ENCODE peak calls at places on chromosomes 4 and X, in ten cellular contexts. A is adrenal gland, M is tibial artery, D is heart left ventricle, Z is fibroblast of mammary gland, G is fibroblast of pulmonary artery, S is transverse colon, B is fibroblast of lung, R is upper lobe of right lung, O is ascending aorta. H is an unnamed sample.

GRCh38 chr4:139582044-139582443 is 26.0 kb upstream of the SETD7 start:
- DNase-seq in D (no peak), S (no peak), Z (peak; percentile 39), R (no peak), O (no peak), A (peak; percentile 39), G (no peak), M (no peak), B (peak; percentile 61), H (no peak)

GRCh38 chr4:76801621-76802545 is 96.1 kb downstream of the SOWAHB start:
- DNase-seq in Z (no peak), S (no peak), G (no peak), D (peak; percentile 77), O (no peak), R (no peak), A (no peak), M (no peak), B (peak; percentile 50), H (peak; percentile 14)

GRCh38 chr4:123469245-123469644 is 72.7 kb downstream of the SPRY1 start:
- DNase-seq in G (no peak), S (no peak), B (no peak), Z (no peak), A (no peak), M (no peak), D (no peak), O (no peak), R (no peak), H (no peak)

GRCh38 chr4:8538703-8539567 is 41.3 kb upstream of the GPR78 start:
- DNase-seq in A (peak; percentile 90), O (no peak), Z (peak; percentile 93), B (peak; percentile 23), D (no peak), S (no peak), R (peak; percentile 53), G (peak; percentile 26), M (no peak), H (no peak)

GRCh38 chrX:38636949-38637819 is 75.8 kb downstream of the TSPAN7 start:
- DNase-seq in B (no peak), O (no peak), Z (no peak), G (no peak), S (no peak), R (no peak), A (peak; percentile 66), M (no peak), D (no peak), H (no peak)

GRCh38 chr4:76930721-76931481 is 18.7 kb upstream of the SEPTIN11 start:
- DNase-seq in D (no peak), G (no peak), O (no peak), M (no peak), Z (no peak), A (no peak), R (no peak), S (no peak), B (no peak), H (no peak)

GRCh38 chr4:74258949-74259348 is 49.3 kb upstream of the EPGN start:
- DNase-seq in A (peak; percentile 59), B (peak; percentile 47), R (no peak), Z (no peak), O (no peak), S (peak; percentile 44), M (no peak), G (peak; percentile 90), D (no peak), H (peak; percentile 70)

GRCh38 chrX:22818061-22818460 is 181.7 kb upstream of the DDX53 start:
- DNase-seq in Z (no peak), D (no peak), B (peak; percentile 3), M (no peak), O (no peak), A (no peak), S (no peak), R (no peak), G (peak; percentile 5), H (peak; percentile 1)

GRCh38 chr4:632391-632790 is 7.0 kb downstream of the PDE6B start:
- DNase-seq in B (no peak), Z (no peak), S (no peak), G (no peak), R (no peak), D (no peak), A (no peak), O (no peak), M (peak; percentile 24), H (no peak)

GRCh38 chrX:32195611-32196010 is 1015.7 kb downstream of the DMD start:
- DNase-seq in R (no peak), D (no peak), B (no peak), M (no peak), A (no peak), G (no peak), S (no peak), O (no peak), Z (no peak), H (no peak)

GRCh38 chrX:46582325-46582724 is 8.8 kb downstream of the CHST7 start:
- DNase-seq in M (no peak), S (no peak), R (no peak), B (peak; percentile 42), D (no peak), Z (no peak), O (no peak), A (no peak), G (peak; percentile 56), H (peak; percentile 50)

GRCh38 chrX:21711848-21712197 is 46.1 kb downstream of the SMPX start:
- DNase-seq in S (no peak), B (no peak), R (no peak), Z (no peak), A (no peak), D (no peak), G (no peak), O (no peak), M (no peak), H (no peak)

GRCh38 chrX:21705215-21705614 is 47.1 kb upstream of the KLHL34 start:
- DNase-seq in B (no peak), S (no peak), Z (no peak), G (no peak), O (no peak), D (no peak), A (no peak), R (no peak), M (no peak), H (no peak)

GRCh38 chrX:21702725-21703228 is 44.6 kb upstream of the KLHL34 start:
- DNase-seq in D (no peak), Z (no peak), A (no peak), O (no peak), G (no peak), R (no peak), S (no peak), B (no peak), M (no peak), H (no peak)

GRCh38 chrX:21711126-21711847 is 46.6 kb downstream of the SMPX start:
- DNase-seq in Z (no peak), O (no peak), M (no peak), D (no peak), A (no peak), B (no peak), G (no peak), R (no peak), S (no peak), H (no peak)

DNA sequence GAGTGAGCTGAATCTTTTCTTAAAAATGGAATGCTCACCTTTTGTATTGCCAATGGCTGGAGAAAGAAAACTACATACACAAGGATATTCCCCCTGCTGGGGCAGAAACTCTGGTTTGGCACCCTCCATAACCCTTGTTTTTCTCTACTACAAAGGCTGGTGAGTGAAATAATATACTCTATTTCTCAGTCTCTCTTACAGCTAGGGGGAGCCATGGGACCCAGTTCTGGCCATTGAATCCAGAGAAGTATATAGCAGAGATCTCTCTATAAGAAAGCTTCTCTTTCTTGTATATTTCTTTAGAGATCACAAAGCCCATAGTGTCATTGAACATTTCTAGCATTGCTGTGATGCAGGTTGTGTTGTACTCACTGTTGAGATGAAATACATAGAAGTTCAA is 49.8 kb downstream of the SMPX start:
- DNase-seq in O (no peak), Z (no peak), B (peak; percentile 6), R (no peak), S (no peak), G (peak; percentile 16), A (no peak), D (no peak), M (no peak), H (no peak)
- TF ChIP-seq CTCF in O (no peak), Z (peak; percentile 38), B (no peak), R (no peak), S (no peak), G (peak; percentile 32), A (no peak), D (peak; percentile 12), M (no peak), H (peak; percentile 21)

DNA sequence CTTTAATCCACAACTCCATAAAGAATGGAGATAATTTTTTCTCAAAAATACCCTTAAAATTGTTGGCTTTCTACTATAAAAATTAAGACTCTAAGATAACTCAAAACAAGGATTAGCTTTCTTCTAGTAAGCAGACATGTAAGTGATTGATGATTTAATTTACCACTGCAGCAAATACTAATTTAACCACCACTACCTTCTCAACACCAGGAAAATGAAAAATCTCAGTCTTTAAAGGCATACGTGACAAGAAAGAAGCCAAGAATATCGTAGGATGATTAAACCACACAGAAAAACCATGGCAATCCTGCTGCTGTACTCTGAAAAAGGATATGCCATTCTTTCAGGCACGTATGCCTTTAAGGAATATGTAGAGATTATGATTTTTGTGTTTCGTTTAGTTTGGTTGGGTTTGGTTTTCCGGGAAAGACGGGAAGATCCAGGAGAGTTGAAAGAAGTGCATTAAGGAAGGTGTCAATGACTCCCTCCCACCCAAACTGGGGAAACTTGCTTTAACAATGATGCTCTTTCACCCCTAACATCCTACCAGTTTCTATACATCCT is 881 bp downstream of the LRCH2 start:
- DNase-seq in B (no peak), Z (peak; percentile 7), S (no peak), O (no peak), R (no peak), G (no peak), D (no peak), M (no peak), A (no peak), H (peak; percentile 2)
- H3K4me3 ChIP-seq in B (peak overlapping the region; percentile 80), Z (peak overlapping the region; percentile 63), S (peak overlapping the region; percentile 33), O (peak overlapping the region; percentile 79), R (peak overlapping the region; percentile 50), G (peak overlapping the region; percentile 64), D (peak overlapping the region; percentile 63), M (peak overlapping the region; percentile 76), A (no peak overlapping the region), H (peak overlapping the region; percentile 54)

GRCh38 chrX:4253092-4253491 is 539.6 kb upstream of the PRKX start:
- DNase-seq in B (no peak), S (no peak), O (no peak), G (no peak), A (no peak), Z (no peak), D (no peak), M (no peak), R (no peak), H (no peak)

GRCh38 chrX:4243759-4244158 is 530.3 kb upstream of the PRKX start:
- DNase-seq in G (no peak), Z (no peak), S (no peak), D (no peak), R (no peak), M (no peak), A (no peak), B (no peak), O (no peak), H (no peak)

GRCh38 chrX:4249401-4249800 is 536.0 kb upstream of the PRKX start:
- DNase-seq in O (no peak), G (no peak), Z (no peak), R (no peak), B (no peak), S (no peak), D (no peak), A (no peak), M (no peak), H (no peak)
- TF ChIP-seq CTCF in O (no peak), G (no peak), Z (no peak), R (no peak), B (no peak), S (no peak), D (no peak), A (no peak), M (no peak), H (no peak)

GRCh38 chrX:114584983-114585842 is 1.3 kb downstream of the HTR2C start:
- DNase-seq in D (no peak), R (no peak), O (no peak), A (no peak), Z (no peak), M (no peak), G (no peak), B (no peak), S (no peak), H (no peak)
- H3K4me3 ChIP-seq in D (no peak overlapping the region), R (no peak overlapping the region), O (no peak overlapping the region), A (no peak overlapping the region), Z (no peak overlapping the region), M (no peak overlapping the region), G (no peak overlapping the region), B (no peak overlapping the region), S (no peak overlapping the region), H (no peak overlapping the region)

H was measured in cardiac fibroblast.